ENCODE peak calls at places on chromosomes 13 and 19, in seven cellular contexts. I is stimulated activated CD4-positive, alpha-beta T cell treated with anti-CD3 and anti-CD28 coated beads, Interleukin-15, amount 100 ng/mL, for 24 hours; V is stimulated activated naive CD8-positive, alpha-beta T cell treated with anti-CD3 and anti-CD28 coated beads, Interleukin-15, amount 100 ng/mL, for 72 hours; E is activated CD8-positive, alpha-beta memory T cell treated with anti-CD3 and anti-CD28 coated beads, Interleukin-2, amount 10 ng/mL, durations not matched to agents 7 days and 5 days; Z is G401; L is AG10803; A is breast epithelium. D is an unnamed sample.

GRCh38 chr19:11453468-11454341 is 18.3 kb downstream of the PRKCSH start:
- DNase-seq in I (peak), V (no peak), E (no peak), Z (no peak), L (no peak), A (no peak), D (no peak)

GRCh38 chr13:20828540-20829364 is 55.0 kb upstream of the EEF1AKMT1 start:
- DNase-seq in I (peak), V (peak), E (peak), Z (peak), L (peak), A (no peak), D (no peak)

GRCh38 chr19:49342291-49342721 is 7.1 kb downstream of the CD37 start:
- DNase-seq in I (peak), V (no peak), E (no peak), Z (no peak), L (no peak), A (no peak), D (no peak)

GRCh38 chr13:113182046-113182445 is 23.6 kb downstream of the PROZ start:
- DNase-seq in I (no peak), V (no peak), E (no peak), Z (no peak), L (no peak), A (no peak), D (no peak)

GRCh38 chr13:50626031-50626643 is 217.4 kb downstream of the DLEU7 start:
- DNase-seq in I (no peak), V (no peak), E (no peak), Z (no peak), L (peak), A (no peak), D (no peak)

GRCh38 chr13:100394005-100394695 is 194.4 kb downstream of the GGACT start:
- DNase-seq in I (peak), V (peak), E (peak), Z (no peak), L (peak), A (no peak), D (peak)

GRCh38 chr13:58542530-58542929 is 911.0 kb downstream of the PCDH17 start:
- DNase-seq in I (no peak), V (no peak), E (no peak), Z (no peak), L (no peak), A (no peak), D (no peak)

GRCh38 chr19:35247526-35248309 is 1.1 kb upstream of the LSR start:
- DNase-seq in I (peak), V (peak), E (peak), Z (peak), L (no peak), A (peak), D (no peak)

GRCh38 chr19:18675779-18676178 is 7.7 kb upstream of the CRTC1 start:
- DNase-seq in I (peak), V (no peak), E (no peak), Z (no peak), L (no peak), A (no peak), D (no peak)

GRCh38 chr19:24078688-24079087 is 8.3 kb upstream of the ZNF254 start:
- DNase-seq in I (no peak), V (no peak), E (no peak), Z (no peak), L (no peak), A (no peak), D (no peak)